ENCODE peak calls at places on chromosome 18, in five cellular contexts. K is A549; U is pancreas; X is Panc1; A is CD4-positive, alpha-beta memory T cell. I is an unnamed sample.
A peak's percentile ranks its signal among the peaks of the same experiment; 100 is the strongest.

GRCh38 chr18:31102941-31103340 is 720 bp upstream of the DSC2 start:
- DNase-seq in K (no peak), U (no peak), X (no peak), A (no peak), I (no peak)

GRCh38 chr18:30376515-30376914 is 666.0 kb downstream of the DSC3 start:
- DNase-seq in K (peak; percentile 10), U (no peak), X (no peak), A (no peak), I (no peak)

GRCh38 chr18:48792611-48793368 is 158.0 kb downstream of the SMAD7 start:
- DNase-seq in K (no peak), U (no peak), X (no peak), A (no peak), I (peak; percentile 1)

GRCh38 chr18:34493099-34493544 is 217.0 kb upstream of the DTNA start:
- DNase-seq in K (peak; percentile 23), U (peak; percentile 91), X (no peak), A (no peak), I (peak; percentile 82)

GRCh38 chr18:66971951-66972350 is 368.1 kb upstream of the CDH19 start:
- DNase-seq in K (no peak), U (no peak), X (no peak), A (no peak), I (no peak)

GRCh38 chr18:45441110-45441842 is 174.0 kb upstream of the SLC14A2 start:
- DNase-seq in K (no peak), U (no peak), X (no peak), A (no peak), I (no peak)

GRCh38 chr18:65279668-65280305 is 471.0 kb upstream of the CDH7 start:
- DNase-seq in K (no peak), U (no peak), X (no peak), A (no peak), I (no peak)

GRCh38 chr18:35244671-35245070 is 3.8 kb downstream of the ZNF397 start:
- DNase-seq in K (no peak), U (no peak), X (no peak), A (no peak), I (no peak)

GRCh38 chr18:73669299-73669698 is 478.3 kb downstream of the FBXO15 start:
- DNase-seq in K (no peak), U (no peak), X (no peak), A (no peak), I (no peak)

GRCh38 chr18:28204154-28204553 is 27.2 kb upstream of the CDH2 start:
- DNase-seq in K (peak; percentile 33), U (no peak), X (no peak), A (no peak), I (no peak)

GRCh38 chr18:652131-652530 is 5.3 kb upstream of the TYMS start:
- DNase-seq in K (no peak), U (no peak), X (no peak), A (no peak), I (no peak)

GRCh38 chr18:69588301-69588700 is 187.6 kb downstream of the DOK6 start:
- DNase-seq in K (peak; percentile 3), U (no peak), X (no peak), A (no peak), I (no peak)

GRCh38 chr18:12597775-12598174 is 60.1 kb downstream of the SPIRE1 start:
- DNase-seq in K (peak; percentile 80), U (no peak), X (peak; percentile 81), A (no peak), I (peak; percentile 29)

GRCh38 chr18:74179623-74180199 is 31.4 kb downstream of the TIMM21 start:
- DNase-seq in K (no peak), U (no peak), X (no peak), A (no peak), I (no peak)

GRCh38 chr18:36309436-36310391 is 12.2 kb downstream of the FHOD3 start:
- DNase-seq in K (peak; percentile 64), U (no peak), X (peak; percentile 77), A (no peak), I (no peak)

GRCh38 chr18:79554321-79554720 is 125.3 kb upstream of the CTDP1 start:
- DNase-seq in K (no peak), U (no peak), X (no peak), A (no peak), I (no peak)

GRCh38 chr18:73614812-73615211 is 532.8 kb downstream of the FBXO15 start:
- DNase-seq in K (peak; percentile 9), U (no peak), X (no peak), A (no peak), I (no peak)

GRCh38 chr18:43161528-43161927 is 46.0 kb upstream of the RIT2 start:
- DNase-seq in K (no peak), U (no peak), X (no peak), A (no peak), I (no peak)

GRCh38 chr18:41391616-41392610 is 563.1 kb upstream of the PIK3C3 start:
- DNase-seq in K (peak; percentile 48), U (peak; percentile 28), X (peak; percentile 4), A (no peak), I (no peak)

GRCh38 chr18:67217551-67218166 is 298.9 kb downstream of the DSEL start:
- DNase-seq in K (peak; percentile 44), U (no peak), X (peak; percentile 35), A (peak; percentile 56), I (no peak)

GRCh38 chr18:12422936-12423335 is 15.2 kb downstream of the PRELID3A start:
- DNase-seq in K (peak; percentile 63), U (no peak), X (no peak), A (no peak), I (no peak)

GRCh38 chr18:73987247-73987980 is 160.2 kb downstream of the FBXO15 start:
- DNase-seq in K (no peak), U (no peak), X (no peak), A (no peak), I (no peak)

GRCh38 chr18:13112982-13113381 is 105.6 kb upstream of the LDLRAD4 start:
- DNase-seq in K (peak; percentile 54), U (no peak), X (no peak), A (no peak), I (peak; percentile 82)

GRCh38 chr18:42338683-42339082 is 383.6 kb downstream of the PIK3C3 start:
- DNase-seq in K (no peak), U (no peak), X (no peak), A (no peak), I (no peak)

GRCh38 chr18:45449761-45450227 is 165.5 kb upstream of the SLC14A2 start:
- DNase-seq in K (no peak), U (no peak), X (no peak), A (no peak), I (peak; percentile 58)

GRCh38 chr18:6280344-6280743 is 134.4 kb downstream of the L3MBTL4 start:
- DNase-seq in K (no peak), U (no peak), X (no peak), A (no peak), I (no peak)

GRCh38 chr18:27750014-27750413 is 426.9 kb downstream of the CDH2 start:
- DNase-seq in K (peak; percentile 26), U (no peak), X (no peak), A (no peak), I (no peak)

GRCh38 chr18:8816805-8817204 is 111.4 kb downstream of the MTCL1 start:
- DNase-seq in K (no peak), U (no peak), X (no peak), A (no peak), I (no peak)

GRCh38 chr18:35390956-35391695 is 14.0 kb upstream of the ZNF396 start:
- DNase-seq in K (no peak), U (no peak), X (no peak), A (no peak), I (no peak)

GRCh38 chr18:74288730-74289129 is 3.0 kb downstream of the CYB5A start:
- DNase-seq in K (no peak), U (no peak), X (no peak), A (no peak), I (no peak)

GRCh38 chr18:79068299-79068945 is 772 bp upstream of the ATP9B start:
- DNase-seq in K (no peak), U (no peak), X (no peak), A (no peak), I (no peak)

GRCh38 chr18:78073275-78073674 is 823.6 kb downstream of the GALR1 start:
- DNase-seq in K (no peak), U (no peak), X (no peak), A (no peak), I (no peak)

GRCh38 chr18:68104036-68104435 is 587.5 kb upstream of the DSEL start:
- DNase-seq in K (no peak), U (no peak), X (no peak), A (no peak), I (no peak)

GRCh38 chr18:12990662-12990976 is 543 bp upstream of the CEP192 start:
- DNase-seq in K (no peak), U (no peak), X (no peak), A (no peak), I (no peak)

GRCh38 chr18:9916067-9916684 is 2.4 kb downstream of the VAPA start:
- DNase-seq in K (no peak), U (no peak), X (no peak), A (no peak), I (no peak)
- H3K4me1 ChIP-seq in K (peaks cover 55% of the 10 kb centered on the region), U (peaks cover 19% of the 10 kb centered on the region), X (peaks cover 48% of the 10 kb centered on the region), A (peaks cover 66% of the 10 kb centered on the region), I (peaks cover 76% of the 10 kb centered on the region)

DNA sequence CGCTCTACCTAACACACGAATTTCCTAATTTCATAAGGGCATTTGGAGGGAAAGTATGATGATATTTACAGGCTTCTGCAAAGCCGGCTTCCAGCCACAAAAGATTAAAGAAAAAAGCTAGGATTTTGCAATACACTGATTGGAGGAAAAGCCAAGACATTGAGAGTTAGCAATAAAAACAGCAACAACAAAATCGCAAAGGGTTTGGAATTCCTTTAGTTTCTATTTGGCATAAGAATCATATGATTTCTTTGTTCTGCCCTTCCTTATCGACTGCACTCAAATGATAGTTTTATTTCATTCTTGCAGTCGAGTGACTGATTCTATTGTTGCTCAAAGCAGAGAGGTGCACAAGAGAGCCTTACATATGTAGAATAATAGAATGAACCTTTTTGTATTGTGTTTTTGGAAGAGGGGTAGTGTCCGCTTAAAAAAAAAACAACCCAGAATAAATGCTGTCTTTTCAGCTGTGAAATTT is 3.9 kb upstream of the ZNF532 start:
- DNase-seq in K (no peak), U (no peak), X (no peak), A (no peak), I (no peak)
- H3K4me1 ChIP-seq in K (peaks cover 62% of the 10 kb centered on the region), U (no peaks in the 10 kb centered on the region), X (peaks cover 49% of the 10 kb centered on the region), A (peaks cover 8% of the 10 kb centered on the region), I (peaks cover 66% of the 10 kb centered on the region)

DNA sequence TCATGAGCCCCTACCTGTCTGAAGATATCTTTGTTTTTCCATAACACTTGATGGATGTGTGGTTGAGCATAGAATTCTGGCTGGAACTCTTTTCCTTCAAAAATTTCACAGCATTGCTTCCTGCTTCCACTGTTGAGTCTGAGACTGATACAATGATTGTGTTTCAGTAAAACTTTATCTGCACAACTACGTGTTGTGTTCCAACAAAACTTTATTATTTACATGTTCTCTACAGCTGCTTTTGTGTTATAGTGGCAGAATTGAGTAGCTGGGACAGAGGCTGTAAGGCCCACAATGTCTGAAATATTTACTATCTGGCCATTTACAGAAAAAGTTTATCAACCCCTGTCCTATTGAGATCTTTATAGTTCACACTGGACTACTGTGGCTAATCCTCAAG is 275.3 kb downstream of the PHLPP1 start:
- DNase-seq in K (no peak), U (no peak), X (no peak), A (no peak), I (no peak)
- H3K4me1 ChIP-seq in K (no peaks in the 10 kb centered on the region), U (no peaks in the 10 kb centered on the region), X (no peaks in the 10 kb centered on the region), A (no peaks in the 10 kb centered on the region), I (no peaks in the 10 kb centered on the region)

DNA sequence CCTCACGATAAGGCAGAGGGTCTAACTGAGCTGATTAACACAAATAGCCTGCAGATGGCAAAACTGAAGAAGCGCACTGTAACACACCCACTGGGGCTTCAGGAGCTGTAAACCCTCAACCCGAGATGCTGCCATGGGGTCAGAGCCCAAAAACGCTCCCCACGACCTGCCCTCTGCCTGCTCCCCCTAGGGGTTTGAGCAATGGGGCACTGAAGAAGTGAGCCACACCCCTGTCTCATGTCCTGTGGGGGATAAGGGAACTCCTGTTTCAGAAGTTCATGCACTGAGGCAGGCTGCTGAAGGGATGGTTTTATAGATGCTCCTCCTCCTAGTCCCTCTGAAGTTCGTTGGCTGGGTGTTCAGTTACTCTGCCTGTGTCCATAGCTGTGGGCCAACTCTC is 105.9 kb upstream of the CELF4 start:
- DNase-seq in K (no peak), U (no peak), X (no peak), A (no peak), I (no peak)
- H3K4me1 ChIP-seq in K (no peaks in the 10 kb centered on the region), U (no peaks in the 10 kb centered on the region), X (no peaks in the 10 kb centered on the region), A (no peaks in the 10 kb centered on the region), I (no peaks in the 10 kb centered on the region)